ENCODE peak calls at places on chromosomes 16 and 17, in six cellular contexts. Y is cardiac muscle cell; S is CD8-positive, alpha-beta memory T cell; D is ascending aorta; A is right cardiac atrium; O is neural progenitor cell. C is an unnamed sample. For H3K9me3, the result is how much of the 10 kb centered on the place peaks cover.

GRCh38 chr17:30091771-30092170 is 24.8 kb upstream of the NSRP1 start:
- DNase-seq in Y (no peak), S (no peak), D (no peak), A (no peak), O (no peak), C (no peak)

GRCh38 chr16:17367034-17367433 is 103.7 kb downstream of the XYLT1 start:
- DNase-seq in Y (no peak), S (no peak), D (no peak), A (no peak), O (no peak), C (no peak)

GRCh38 chr17:82371333-82372062 is at the start of gene UTS2R:
- DNase-seq in Y (peak), S (no peak), D (no peak), A (peak), O (peak), C (no peak)

GRCh38 chr17:17264430-17264829 is 16.6 kb downstream of the COPS3 start:
- DNase-seq in Y (peak), S (no peak), D (no peak), A (no peak), O (no peak), C (no peak)

GRCh38 chr16:14362774-14363371 is 267.2 kb downstream of the PARN start:
- DNase-seq in Y (no peak), S (no peak), D (no peak), A (peak), O (no peak), C (no peak)

GRCh38 chr17:29138184-29138955 is 41.8 kb downstream of the MYO18A start:
- DNase-seq in Y (no peak), S (peak), D (no peak), A (no peak), O (no peak), C (peak)

GRCh38 chr17:82320956-82321927 is 3.8 kb upstream of the CD7 start:
- DNase-seq in Y (peak), S (peak), D (no peak), A (peak), O (peak), C (peak)

GRCh38 chr17:16879686-16880085 is 92.2 kb downstream of the TNFRSF13B start:
- DNase-seq in Y (no peak), S (no peak), D (peak), A (no peak), O (no peak), C (no peak)

GRCh38 chr16:22092143-22092933 is at the start of gene VWA3A:
- DNase-seq in Y (peak), S (no peak), D (no peak), A (no peak), O (peak), C (no peak)

GRCh38 chr17:29590261-29590978 is 972 bp upstream of the GIT1 start:
- DNase-seq in Y (no peak), S (no peak), D (no peak), A (peak), O (no peak), C (no peak)

GRCh38 chr17:42286411-42287295 is 1.6 kb upstream of the STAT5A start:
- DNase-seq in Y (no peak), S (no peak), D (peak), A (peak), O (no peak), C (peak)

GRCh38 chr16:67965668-67966548 is 2.5 kb downstream of the SLC12A4 start:
- DNase-seq in Y (no peak), S (no peak), D (peak), A (no peak), O (no peak), C (no peak)

GRCh38 chr17:47840742-47841487 is at the start of gene SCRN2:
- DNase-seq in Y (peak), S (peak), D (peak), A (peak), O (peak), C (peak)

GRCh38 chr17:44977065-44977464 is 9.0 kb upstream of the C1QL1 start:
- DNase-seq in Y (no peak), S (no peak), D (no peak), A (peak), O (no peak), C (no peak)

GRCh38 chr17:44972953-44973352 is 4.8 kb upstream of the C1QL1 start:
- DNase-seq in Y (no peak), S (no peak), D (no peak), A (no peak), O (no peak), C (no peak)

GRCh38 chr17:44978807-44979206 is 10.7 kb upstream of the C1QL1 start:
- DNase-seq in Y (no peak), S (no peak), D (no peak), A (no peak), O (no peak), C (no peak)

GRCh38 chr17:44977740-44978584 is 9.9 kb upstream of the C1QL1 start:
- DNase-seq in Y (peak), S (no peak), D (no peak), A (peak), O (no peak), C (no peak)

GRCh38 chr17:44976198-44976597 is 8.1 kb upstream of the C1QL1 start:
- DNase-seq in Y (no peak), S (no peak), D (no peak), A (peak), O (no peak), C (no peak)
- H3K9me3 ChIP-seq in Y (under half), S (under half), D (under half), A (under half), O (under half), C (under half)

DNA sequence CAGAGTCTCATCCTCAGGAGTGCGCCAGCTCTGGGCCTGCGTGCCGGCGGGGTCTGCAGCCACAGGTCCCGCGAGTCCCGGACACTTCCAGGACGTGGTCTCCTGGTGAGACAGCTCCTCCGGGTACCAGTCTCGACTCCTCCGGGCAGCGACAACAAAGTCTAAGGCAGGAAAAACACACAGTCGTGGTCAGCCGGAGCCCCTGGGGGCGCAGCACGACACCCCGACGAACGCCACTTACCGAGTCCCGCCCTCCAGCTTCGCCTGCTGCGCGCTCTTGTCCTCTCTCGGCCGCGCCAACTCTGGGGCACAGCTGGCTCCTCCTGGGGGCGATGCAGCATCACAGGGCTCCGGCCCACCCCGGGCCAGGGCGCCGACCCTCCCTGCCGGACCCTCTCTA is 13.4 kb downstream of the MIS12 start:
- DNase-seq in Y (peak), S (no peak), D (no peak), A (peak), O (peak), C (no peak)
- H3K4me3 ChIP-seq in Y (peak), S (no peak), D (peak), A (no peak), O (peak), C (peak)

DNA sequence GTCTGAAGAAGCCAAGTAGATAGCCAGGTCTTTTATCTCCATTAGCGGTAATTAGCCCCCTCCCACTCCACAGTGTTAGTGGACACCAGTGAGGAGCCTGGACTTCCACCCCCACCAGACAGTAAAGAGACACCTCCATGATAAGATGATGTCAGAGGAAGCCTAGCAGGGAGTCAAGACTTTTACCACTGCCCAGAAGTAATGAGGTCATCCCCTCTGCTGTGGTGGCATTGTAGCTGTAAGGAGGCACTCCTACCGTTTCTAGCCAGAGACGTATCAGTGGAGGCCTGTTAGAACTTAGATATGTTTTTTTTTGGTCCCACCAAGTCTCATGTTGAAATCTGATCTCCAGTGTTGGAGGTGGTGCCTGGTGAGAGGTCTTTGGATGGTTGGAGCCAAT is 38.1 kb downstream of the PIK3R5 start:
- DNase-seq in Y (no peak), S (no peak), D (no peak), A (no peak), O (no peak), C (no peak)
- H3K9me3 ChIP-seq in Y (under half), S (under half), D (under half), A (under half), O (under half), C (under half)

DNA sequence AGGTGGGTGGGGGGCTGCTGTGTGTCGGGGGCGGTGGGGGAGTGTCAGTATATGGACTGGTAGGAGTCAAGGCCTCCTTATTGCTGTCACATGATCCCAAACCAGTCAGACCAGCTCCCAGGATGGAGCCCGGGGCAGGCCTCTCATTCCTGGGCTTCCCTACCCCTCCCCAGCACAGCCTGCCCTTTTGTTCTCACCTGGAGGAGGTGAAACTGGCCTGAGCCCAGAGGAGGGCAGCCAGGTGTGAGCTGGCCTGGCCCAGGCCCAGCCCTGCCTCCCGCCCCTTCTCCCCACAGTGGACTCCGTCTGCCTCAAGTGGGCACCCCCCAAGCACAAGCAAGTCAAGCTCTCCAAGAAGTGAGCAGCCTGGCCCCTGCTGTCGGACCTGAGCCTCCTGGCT is 4.6 kb downstream of the PRSS8 start:
- DNase-seq in Y (no peak), S (no peak), D (no peak), A (peak), O (no peak), C (peak)
- H3K4me3 ChIP-seq in Y (no peak), S (no peak), D (no peak), A (no peak), O (no peak), C (no peak)

GRCh38 chr16:35141303-35141702 is 1681.9 kb downstream of the TP53TG3F start:
- DNase-seq in Y (no peak), S (no peak), D (no peak), A (no peak), O (no peak), C (no peak)
- H3K9me3 ChIP-seq in Y (under half), S (under half), D (under half), A (under half), O (under half), C (under half)

GRCh38 chr16:87945351-87946042 is 5.7 kb upstream of the BANP start:
- DNase-seq in Y (peak), S (no peak), D (peak), A (peak), O (peak), C (peak)
- H3K4me3 ChIP-seq in Y (no peak), S (no peak), D (peak), A (peak), O (peak), C (peak)

DNA sequence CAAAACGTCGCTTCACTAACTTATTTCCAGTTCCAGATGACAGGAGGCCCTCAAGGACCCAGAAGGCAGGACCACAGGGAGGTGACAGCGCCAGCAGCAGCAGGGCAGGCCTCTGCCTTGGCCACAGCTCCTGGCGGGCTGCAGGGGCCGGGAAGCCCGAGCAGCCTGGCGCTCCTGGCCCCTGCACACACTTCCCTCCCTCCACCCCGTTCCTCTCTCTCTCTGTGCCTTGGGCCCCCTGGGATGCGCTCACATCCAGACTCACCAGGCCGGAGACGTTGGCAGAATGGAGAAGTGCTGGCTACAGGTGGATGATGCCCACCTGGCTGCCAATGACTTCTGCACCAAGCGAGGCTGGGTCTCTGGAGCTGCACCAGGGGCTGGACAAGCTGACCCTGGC is 12.7 kb downstream of the ZNF594 start:
- DNase-seq in Y (no peak), S (no peak), D (no peak), A (no peak), O (no peak), C (no peak)
- H3K9me3 ChIP-seq in Y (under half), S (half or more), D (half or more), A (under half), O (half or more), C (half or more)

GRCh38 chr17:73291260-73291801 is 20.5 kb downstream of the CDC42EP4 start:
- DNase-seq in Y (no peak), S (no peak), D (peak), A (peak), O (no peak), C (no peak)
- H3K4me3 ChIP-seq in Y (no peak), S (no peak), D (peak), A (no peak), O (no peak), C (no peak)